ENCODE peak calls at places on chromosomes 13 and 19, in seven cellular contexts. V is tibial nerve, J is H1, K is SK-N-SH, Q is upper lobe of left lung, T is ovary, Z is stomach. X is an unnamed sample.

GRCh38 chr13:45799451-45799850 is 52.1 kb downstream of the SIAH3 start:
- DNase-seq in V (no peak), J (no peak), K (no peak), Q (no peak), T (no peak), Z (no peak), X (no peak)

GRCh38 chr13:67635754-67636153 is 405.6 kb upstream of the PCDH9 start:
- DNase-seq in V (no peak), J (no peak), K (no peak), Q (no peak), T (no peak), Z (no peak), X (no peak)

GRCh38 chr13:51782026-51782710 is 21.8 kb downstream of the DHRS12 start:
- DNase-seq in V (no peak), J (no peak), K (no peak), Q (no peak), T (no peak), Z (no peak), X (peak)

GRCh38 chr13:29494520-29494919 is 101.0 kb downstream of the SLC7A1 start:
- DNase-seq in V (no peak), J (no peak), K (no peak), Q (no peak), T (peak), Z (no peak), X (no peak)

GRCh38 chr13:45681101-45681500 is 21.0 kb upstream of the CBY2 start:
- DNase-seq in V (no peak), J (no peak), K (no peak), Q (no peak), T (no peak), Z (no peak), X (no peak)

GRCh38 chr13:52450012-52450792 is at the start of gene VPS36:
- DNase-seq in V (peak), J (peak), K (peak), Q (peak), T (peak), Z (peak), X (peak)

GRCh38 chr19:4566402-4567051 is 7.0 kb upstream of the SEMA6B start:
- DNase-seq in V (no peak), J (no peak), K (peak), Q (peak), T (no peak), Z (no peak), X (no peak)

GRCh38 chr13:50236898-50237318 is 221.7 kb downstream of the KCNRG start:
- DNase-seq in V (no peak), J (no peak), K (no peak), Q (no peak), T (no peak), Z (no peak), X (no peak)

GRCh38 chr13:50901701-50902100 is 7.9 kb upstream of the RNASEH2B start:
- DNase-seq in V (no peak), J (no peak), K (no peak), Q (no peak), T (no peak), Z (no peak), X (no peak)

GRCh38 chr19:43774103-43774939 is 6.5 kb downstream of the KCNN4 start:
- DNase-seq in V (peak), J (peak), K (peak), Q (peak), T (peak), Z (peak), X (no peak)

GRCh38 chr13:47696677-47697076 is 304.4 kb downstream of the SUCLA2 start:
- DNase-seq in V (no peak), J (no peak), K (no peak), Q (no peak), T (no peak), Z (no peak), X (no peak)

GRCh38 chr13:32415019-32415418 is 12.9 kb downstream of the N4BP2L1 start:
- DNase-seq in V (no peak), J (no peak), K (peak), Q (no peak), T (no peak), Z (no peak), X (no peak)

GRCh38 chr13:31131470-31131961 is 30.2 kb downstream of the HSPH1 start:
- DNase-seq in V (no peak), J (no peak), K (no peak), Q (no peak), T (no peak), Z (no peak), X (no peak)

GRCh38 chr19:39390460-39390758 is 497 bp downstream of the PAF1 start:
- DNase-seq in V (no peak), J (no peak), K (no peak), Q (no peak), T (no peak), Z (peak), X (peak)

GRCh38 chr19:33064778-33065550 is at the start of gene RHPN2:
- DNase-seq in V (no peak), J (peak), K (peak), Q (peak), T (peak), Z (peak), X (peak)

GRCh38 chr13:33536639-33537425 is 251.3 kb upstream of the STARD13 start:
- DNase-seq in V (no peak), J (no peak), K (no peak), Q (no peak), T (no peak), Z (no peak), X (no peak)

GRCh38 chr13:104773775-104774174 is 1707.6 kb upstream of the SLC10A2 start:
- DNase-seq in V (no peak), J (peak), K (peak), Q (no peak), T (no peak), Z (no peak), X (no peak)

GRCh38 chr19:39141929-39142328 is 16.3 kb downstream of the PAK4 start:
- DNase-seq in V (no peak), J (no peak), K (no peak), Q (no peak), T (no peak), Z (no peak), X (no peak)

GRCh38 chr13:38866649-38867048 is 124.0 kb downstream of the STOML3 start:
- DNase-seq in V (no peak), J (no peak), K (no peak), Q (no peak), T (no peak), Z (no peak), X (no peak)

GRCh38 chr19:27393591-27393990 is 1819.4 kb downstream of the UQCRFS1 start:
- DNase-seq in V (no peak), J (no peak), K (no peak), Q (no peak), T (no peak), Z (no peak), X (no peak)

GRCh38 chr13:35923347-35923746 is 207.8 kb downstream of the DCLK1 start:
- DNase-seq in V (no peak), J (no peak), K (no peak), Q (no peak), T (no peak), Z (no peak), X (no peak)

GRCh38 chr13:49060698-49061387 is 85.1 kb downstream of the FNDC3A start:
- DNase-seq in V (no peak), J (no peak), K (no peak), Q (no peak), T (no peak), Z (no peak), X (no peak)

DNA sequence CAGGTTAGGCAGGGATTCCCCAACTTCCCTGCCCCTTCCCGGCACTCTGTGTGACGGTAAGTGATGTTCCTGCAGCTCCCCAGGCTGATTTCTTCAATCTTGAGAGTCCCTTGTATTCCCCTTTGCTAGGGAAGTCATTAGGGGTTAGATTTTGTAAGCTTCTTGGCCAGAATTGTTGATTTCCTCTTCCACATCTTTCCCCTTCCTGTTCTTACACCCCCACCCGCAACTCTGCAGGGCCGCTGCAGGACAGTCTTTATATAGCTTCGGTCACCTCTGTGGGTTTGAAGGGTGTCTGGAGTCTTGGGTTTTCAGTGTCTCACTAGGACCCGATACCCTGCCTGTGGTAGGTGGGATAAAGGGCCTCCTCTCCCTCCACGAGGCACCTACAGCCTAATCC is 10.6 kb upstream of the ADGRE1 start:
- DNase-seq in V (no peak), J (no peak), K (no peak), Q (no peak), T (no peak), Z (no peak), X (no peak)
- TF ChIP-seq EP300 in V (no peak), J (no peak), K (no peak), Q (no peak), T (no peak), Z (no peak), X (no peak)

DNA sequence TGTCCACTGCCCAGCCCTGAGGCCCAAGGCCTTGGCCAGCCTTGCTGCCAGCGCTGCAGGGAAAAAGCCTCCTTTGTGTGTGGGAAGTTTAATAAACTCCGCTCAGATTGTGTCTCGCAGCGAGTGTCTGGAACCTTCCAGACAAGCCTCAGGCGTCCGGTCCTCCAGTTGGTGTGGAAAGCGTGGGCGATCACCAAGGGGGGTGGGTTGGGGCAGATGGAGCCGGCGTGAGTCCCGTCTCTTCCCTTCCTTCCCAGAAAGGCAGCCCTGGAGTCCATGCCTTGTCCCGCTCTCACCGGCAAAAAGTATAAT is 4.6 kb downstream of the STK11 start:
- DNase-seq in V (no peak), J (no peak), K (no peak), Q (no peak), T (no peak), Z (no peak), X (no peak)
- H3K27ac ChIP-seq in V (peak), J (peak), K (peak), Q (no peak), T (no peak), Z (peak), X (no peak)

DNA sequence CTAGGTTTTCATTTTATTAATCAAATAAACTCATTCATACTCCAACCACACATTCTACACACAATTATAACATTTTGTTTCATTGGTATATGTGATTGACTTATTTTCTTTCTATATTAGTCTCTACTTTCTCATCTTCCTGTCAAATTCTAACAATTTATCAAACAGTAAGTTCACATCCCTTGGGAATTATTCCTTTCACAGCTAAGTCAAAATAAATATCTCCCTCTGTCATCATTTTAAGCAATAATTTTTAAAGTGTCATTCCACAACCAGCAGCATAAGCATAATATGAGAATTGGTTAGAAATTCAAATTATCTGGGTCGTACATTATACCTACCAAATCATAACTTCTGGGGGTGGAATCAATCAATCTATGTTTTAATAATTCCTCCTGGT is 873.8 kb downstream of the SLITRK1 start:
- DNase-seq in V (no peak), J (no peak), K (no peak), Q (no peak), T (no peak), Z (no peak), X (no peak)
- TF ChIP-seq EP300 in V (no peak), J (no peak), K (no peak), Q (no peak), T (no peak), Z (no peak), X (no peak)

GRCh38 chr13:113304121-113304520 is 7.1 kb downstream of the LAMP1 start:
- DNase-seq in V (no peak), J (no peak), K (no peak), Q (no peak), T (no peak), Z (no peak), X (no peak)
- H3K27ac ChIP-seq in V (no peak), J (no peak), K (no peak), Q (no peak), T (no peak), Z (no peak), X (no peak)

GRCh38 chr13:59696229-59696628 is 467.5 kb downstream of the DIAPH3 start:
- DNase-seq in V (no peak), J (no peak), K (no peak), Q (no peak), T (no peak), Z (no peak), X (no peak)
- TF ChIP-seq EP300 in V (no peak), J (no peak), K (no peak), Q (no peak), T (no peak), Z (no peak), X (no peak)

DNA sequence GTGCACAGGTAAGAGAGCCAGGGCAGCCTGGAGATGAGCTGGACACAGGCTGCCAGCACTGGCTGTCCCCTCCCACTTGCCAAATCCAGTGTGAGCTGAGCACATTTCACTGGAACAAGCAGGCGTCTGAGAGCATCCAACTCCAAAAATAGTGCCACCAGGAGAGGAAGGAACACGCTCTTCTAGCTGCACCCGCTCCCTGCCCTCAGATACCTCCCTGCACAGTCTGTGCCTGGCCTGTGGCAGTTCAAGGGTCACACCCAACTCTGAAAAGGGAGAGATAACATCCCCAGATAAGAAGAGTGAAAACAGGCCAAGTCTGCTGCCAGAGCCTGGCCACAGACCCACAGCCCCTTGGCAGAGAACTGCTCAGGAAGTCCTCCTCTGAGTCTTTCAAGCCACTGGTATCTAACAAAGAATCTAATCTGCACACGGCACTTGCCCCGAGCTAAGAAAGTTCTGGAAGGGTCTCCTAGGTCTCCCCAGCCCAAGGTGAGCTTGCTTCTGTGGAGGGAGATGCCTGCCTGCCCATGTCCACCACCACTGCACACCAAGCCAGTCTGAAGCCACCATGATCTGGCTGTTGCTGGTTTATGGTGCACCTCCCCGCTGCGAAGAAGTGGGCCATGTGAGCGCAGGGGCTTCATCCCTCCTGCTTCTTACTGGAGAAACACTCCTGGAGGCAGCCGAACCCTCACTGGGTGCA is 14.7 kb downstream of the ELL start:
- DNase-seq in V (no peak), J (no peak), K (peak), Q (no peak), T (no peak), Z (peak), X (no peak)
- H3K27ac ChIP-seq in V (peak), J (no peak), K (peak), Q (peak), T (peak), Z (peak), X (peak)

GRCh38 chr19:1041835-1042685 is 2.2 kb downstream of the ABCA7 start:
- DNase-seq in V (no peak), J (no peak), K (no peak), Q (peak), T (no peak), Z (peak), X (no peak)
- TF ChIP-seq EP300 in V (no peak), J (no peak), K (no peak), Q (no peak), T (no peak), Z (no peak), X (no peak)

X was measured in suprapubic skin.